ENCODE peak calls at places on chromosome 7, in five cellular contexts. Q is foreskin fibroblast, I is skeletal muscle cell, K is upper lobe of left lung, J is OCI-LY7. L is an unnamed sample.

GRCh38 chr7:87155788-87156187 is 3.5 kb downstream of the DMTF1 start:
- DNase-seq in Q (no peak), I (no peak), K (no peak), J (peak; percentile 61), L (peak; percentile 14)

GRCh38 chr7:41705109-41705871 is 2.4 kb upstream of the INHBA start:
- DNase-seq in Q (peak; percentile 96), I (peak; percentile 78), K (peak; percentile 94), J (peak; percentile 65), L (peak; percentile 85)

GRCh38 chr7:149716007-149716931 is 57.1 kb downstream of the ZNF467 start:
- DNase-seq in Q (peak; percentile 41), I (no peak), K (no peak), J (no peak), L (peak; percentile 6)

GRCh38 chr7:98617051-98617959 is at the start of gene NPTX2:
- DNase-seq in Q (peak; percentile 95), I (no peak), K (peak; percentile 90), J (no peak), L (no peak)

GRCh38 chr7:126022452-126022851 is 1092.8 kb upstream of the POT1 start:
- DNase-seq in Q (no peak), I (no peak), K (no peak), J (no peak), L (no peak)

GRCh38 chr7:130096243-130096827 is 26.0 kb downstream of the KLHDC10 start:
- DNase-seq in Q (peak; percentile 50), I (no peak), K (no peak), J (no peak), L (no peak)

GRCh38 chr7:43193061-43193460 is 80.6 kb downstream of the HECW1 start:
- DNase-seq in Q (no peak), I (no peak), K (no peak), J (no peak), L (no peak)

GRCh38 chr7:124201768-124202349 is 169.0 kb upstream of the TMEM229A start:
- DNase-seq in Q (peak; percentile 0), I (no peak), K (no peak), J (no peak), L (no peak)

GRCh38 chr7:107860981-107861652 is 29.9 kb upstream of the DLD start:
- DNase-seq in Q (peak; percentile 18), I (no peak), K (no peak), J (no peak), L (peak; percentile 36)

GRCh38 chr7:113285411-113285810 is 167.1 kb upstream of the SMIM30 start:
- DNase-seq in Q (no peak), I (no peak), K (no peak), J (no peak), L (peak; percentile 9)

GRCh38 chr7:158676171-158676840 is 28.3 kb downstream of the NCAPG2 start:
- DNase-seq in Q (peak; percentile 71), I (no peak), K (no peak), J (no peak), L (peak; percentile 4)

GRCh38 chr7:133344275-133344674 is 91.4 kb downstream of the EXOC4 start:
- DNase-seq in Q (peak; percentile 53), I (no peak), K (no peak), J (no peak), L (no peak)

GRCh38 chr7:134954197-134955082 is 31.9 kb upstream of the AGBL3 start:
- DNase-seq in Q (peak; percentile 76), I (no peak), K (no peak), J (peak; percentile 50), L (no peak)

GRCh38 chr7:97064972-97065587 is 40.4 kb upstream of the DLX5 start:
- DNase-seq in Q (peak; percentile 53), I (peak; percentile 14), K (no peak), J (peak; percentile 55), L (peak; percentile 22)

GRCh38 chr7:25098096-25099046 is 26.7 kb downstream of the CYCS start:
- DNase-seq in Q (peak; percentile 85), I (peak; percentile 36), K (no peak), J (peak; percentile 83), L (peak; percentile 42)

GRCh38 chr7:124779194-124779593 is 13.6 kb upstream of the GPR37 start:
- DNase-seq in Q (no peak), I (no peak), K (no peak), J (no peak), L (no peak)

GRCh38 chr7:79489371-79489770 is 35.9 kb upstream of the MAGI2 start:
- DNase-seq in Q (peak; percentile 29), I (no peak), K (no peak), J (no peak), L (no peak)

GRCh38 chr7:149886018-149886416 is 12.2 kb downstream of the ATP6V0E2 start:
- DNase-seq in Q (no peak), I (no peak), K (no peak), J (no peak), L (no peak)

GRCh38 chr7:17681965-17682364 is 258.3 kb downstream of the SNX13 start:
- DNase-seq in Q (peak; percentile 73), I (no peak), K (no peak), J (no peak), L (peak; percentile 64)

GRCh38 chr7:158959021-158959717 is 102.8 kb downstream of the DYNC2I1 start:
- DNase-seq in Q (no peak), I (no peak), K (no peak), J (no peak), L (no peak)

GRCh38 chr7:122072924-122073599 is 71.0 kb downstream of the AASS start:
- DNase-seq in Q (no peak), I (no peak), K (no peak), J (no peak), L (no peak)

GRCh38 chr7:48090095-48090805 is 1.2 kb downstream of the UPP1 start:
- DNase-seq in Q (peak; percentile 35), I (no peak), K (peak; percentile 86), J (no peak), L (peak; percentile 46)

GRCh38 chr7:15326044-15326644 is 235.7 kb downstream of the AGMO start:
- DNase-seq in Q (peak; percentile 70), I (no peak), K (no peak), J (peak; percentile 1), L (peak; percentile 18)

GRCh38 chr7:140915948-140916555 is 8.7 kb downstream of the BRAF start:
- DNase-seq in Q (no peak), I (no peak), K (no peak), J (no peak), L (no peak)

GRCh38 chr7:100544949-100545635 is 6.1 kb downstream of the AGFG2 start:
- DNase-seq in Q (peak; percentile 52), I (no peak), K (no peak), J (no peak), L (no peak)

GRCh38 chr7:100546129-100546867 is 7.3 kb downstream of the AGFG2 start:
- DNase-seq in Q (no peak), I (no peak), K (no peak), J (no peak), L (no peak)

GRCh38 chr7:100546868-100547800 is 8.1 kb downstream of the AGFG2 start:
- DNase-seq in Q (no peak), I (no peak), K (no peak), J (no peak), L (no peak)

GRCh38 chr7:100544386-100544785 is 5.4 kb downstream of the AGFG2 start:
- DNase-seq in Q (no peak), I (no peak), K (no peak), J (no peak), L (no peak)

DNA sequence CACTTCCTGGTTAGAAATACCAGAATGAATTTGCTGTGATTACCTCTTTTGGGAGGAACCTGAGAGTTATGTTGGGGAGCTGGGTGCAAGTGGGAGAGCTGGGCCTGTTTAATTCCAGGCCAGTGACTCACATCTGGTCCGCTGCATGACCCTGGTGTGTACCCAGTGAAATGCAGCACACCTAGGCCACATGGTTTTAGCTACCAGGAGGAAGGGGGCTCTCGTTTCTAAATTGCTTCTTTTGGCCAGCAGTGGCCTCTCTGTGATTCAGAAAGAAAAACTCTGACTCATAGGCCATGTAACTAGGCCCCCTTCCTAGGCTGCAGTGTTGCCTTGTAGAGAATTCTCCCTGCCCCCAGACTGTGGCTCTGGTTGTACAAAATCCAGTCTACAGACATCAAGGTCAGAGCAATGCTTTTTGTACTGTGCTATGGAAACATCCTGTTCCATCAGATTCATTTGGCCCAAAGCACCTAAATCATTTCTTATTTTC is 6.7 kb downstream of the AGFG2 start:
- DNase-seq in Q (peak; percentile 92), I (peak; percentile 87), K (no peak), J (peak; percentile 50), L (peak; percentile 86)
- H3K4me3 ChIP-seq in Q (no peak overlapping the region), I (no peak overlapping the region), K (no peak overlapping the region), J (peak overlapping the region; percentile 22), L (no peak overlapping the region)

GRCh38 chr7:54933610-54934009 is 85.2 kb upstream of the EGFR start:
- DNase-seq in Q (peak; percentile 12), I (no peak), K (no peak), J (no peak), L (no peak)
- H3K4me3 ChIP-seq in Q (peak overlapping the region; percentile 42), I (peak overlapping the region; percentile 46), K (peak overlapping the region; percentile 49), J (no peak overlapping the region), L (peak overlapping the region; percentile 58)

GRCh38 chr7:92557808-92558362 is 29.3 kb downstream of the RBM48 start:
- DNase-seq in Q (no peak), I (no peak), K (no peak), J (no peak), L (no peak)
- H3K4me3 ChIP-seq in Q (no peak overlapping the region), I (no peak overlapping the region), K (no peak overlapping the region), J (no peak overlapping the region), L (no peak overlapping the region)

GRCh38 chr7:139094030-139094429 is 15.5 kb downstream of the ZC3HAV1 start:
- DNase-seq in Q (no peak), I (no peak), K (no peak), J (no peak), L (no peak)
- H3K4me3 ChIP-seq in Q (no peak overlapping the region), I (no peak overlapping the region), K (no peak overlapping the region), J (peak overlapping the region; percentile 61), L (no peak overlapping the region)

GRCh38 chr7:1368150-1368681 is 91.1 kb downstream of the MICALL2 start:
- DNase-seq in Q (no peak), I (no peak), K (no peak), J (no peak), L (no peak)
- H3K4me3 ChIP-seq in Q (no peak overlapping the region), I (no peak overlapping the region), K (no peak overlapping the region), J (no peak overlapping the region), L (no peak overlapping the region)

L was measured in astrocyte.